ENCODE peak calls at places on chromosomes 6 and 20, in five cellular contexts. I is vagina, N is thyroid gland, F is cardiac muscle cell, P is A549. U is an unnamed sample.

GRCh38 chr6:29926081-29926794 is 16.1 kb upstream of the HLA-A start:
- DNase-seq in P (no peak), N (no peak), I (no peak), F (no peak), U (no peak)

GRCh38 chr6:90184334-90185298 is 112.0 kb downstream of the BACH2 start:
- DNase-seq in N (peak; percentile 50), F (peak; percentile 86), P (no peak), I (no peak), U (no peak)

GRCh38 chr6:37321101-37321500 is 32.7 kb upstream of the RNF8 start:
- DNase-seq in N (no peak), F (peak; percentile 38), P (no peak), I (no peak), U (no peak)

GRCh38 chr20:62129731-62130531 is 7.7 kb downstream of the LSM14B start:
- DNase-seq in N (no peak), I (no peak), P (no peak), F (no peak), U (no peak)

GRCh38 chr20:62524486-62524885 is 48.7 kb upstream of the GATA5 start:
- DNase-seq in N (no peak), P (no peak), F (peak; percentile 31), I (no peak), U (no peak)

GRCh38 chr20:23147964-23148720 is 62.0 kb upstream of the CD93 start:
- DNase-seq in N (no peak), I (no peak), P (peak; percentile 49), F (no peak), U (peak; percentile 54)

GRCh38 chr20:20668639-20669038 is 43.8 kb downstream of the RALGAPA2 start:
- DNase-seq in I (no peak), P (no peak), F (no peak), N (no peak), U (no peak)

GRCh38 chr20:49675368-49676151 is 38.1 kb downstream of the B4GALT5 start:
- DNase-seq in F (no peak), P (peak; percentile 41), N (no peak), I (no peak), U (no peak)

GRCh38 chr20:58433759-58434158 is 44.7 kb downstream of the VAPB start:
- DNase-seq in I (no peak), F (no peak), N (no peak), P (no peak), U (no peak)

GRCh38 chr6:45075246-45075645 is 252.9 kb upstream of the RUNX2 start:
- DNase-seq in I (no peak), N (no peak), P (no peak), F (no peak), U (peak; percentile 93)

GRCh38 chr6:42724825-42725224 is 2.4 kb upstream of the PRPH2 start:
- DNase-seq in N (no peak), F (no peak), I (no peak), P (no peak), U (no peak)

GRCh38 chr6:42726485-42727083 is 4.2 kb upstream of the PRPH2 start:
- DNase-seq in I (no peak), N (peak; percentile 83), P (peak; percentile 72), F (peak; percentile 90), U (peak; percentile 75)

GRCh38 chr6:42727627-42728026 is 5.2 kb upstream of the PRPH2 start:
- DNase-seq in N (no peak), P (no peak), F (no peak), I (no peak), U (no peak)

GRCh38 chr6:42726026-42726425 is 3.6 kb upstream of the PRPH2 start:
- DNase-seq in I (no peak), F (no peak), P (no peak), N (no peak), U (no peak)

DNA sequence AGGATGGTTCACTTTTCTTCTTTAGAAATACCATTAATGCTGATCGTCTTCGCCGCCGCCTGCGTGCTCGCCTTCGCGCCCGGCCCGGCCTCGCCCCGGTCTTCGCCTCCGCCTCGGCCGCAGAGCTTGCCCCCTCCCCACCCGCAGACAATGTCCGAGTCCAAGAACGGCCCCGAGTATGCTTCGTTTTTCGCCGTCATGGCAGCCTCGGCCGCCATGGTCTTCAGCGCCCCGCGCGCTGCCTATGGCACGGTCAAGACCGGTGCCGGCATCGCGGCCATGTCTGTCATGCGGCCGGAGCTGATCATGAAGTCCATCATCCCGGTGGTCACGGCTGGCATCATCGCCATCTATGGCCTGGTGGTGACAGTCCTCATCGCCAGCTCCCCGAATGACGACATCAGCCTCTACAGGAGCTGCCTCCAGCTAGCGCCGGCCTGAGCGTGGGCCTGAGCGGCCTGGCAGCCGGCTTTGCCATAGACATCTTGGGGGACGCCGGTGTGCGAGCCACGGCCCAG is 4.7 kb upstream of the PRPH2 start:
- DNase-seq in N (no peak), P (no peak), I (no peak), F (no peak), U (no peak)
- H3K4me3 ChIP-seq in N (peak overlapping the region; percentile 24), P (no peak overlapping the region), I (peak overlapping the region; percentile 62), F (no peak overlapping the region), U (no peak overlapping the region)

GRCh38 chr20:64254156-64254555 is 1.4 kb upstream of the PCMTD2 start:
- DNase-seq in N (no peak), F (no peak), I (no peak), P (no peak), U (no peak)

GRCh38 chr20:64254571-64255360 is 782 bp upstream of the PCMTD2 start:
- DNase-seq in N (no peak), I (no peak), P (no peak), F (no peak), U (no peak)

GRCh38 chr20:64255361-64256281 is at the start of gene PCMTD2:
- DNase-seq in P (peak; percentile 90), I (peak; percentile 82), N (peak; percentile 81), F (peak; percentile 93), U (no peak)

GRCh38 chr20:64253443-64253842 is 2.1 kb upstream of the PCMTD2 start:
- DNase-seq in N (no peak), I (no peak), F (no peak), P (no peak), U (no peak)

DNA sequence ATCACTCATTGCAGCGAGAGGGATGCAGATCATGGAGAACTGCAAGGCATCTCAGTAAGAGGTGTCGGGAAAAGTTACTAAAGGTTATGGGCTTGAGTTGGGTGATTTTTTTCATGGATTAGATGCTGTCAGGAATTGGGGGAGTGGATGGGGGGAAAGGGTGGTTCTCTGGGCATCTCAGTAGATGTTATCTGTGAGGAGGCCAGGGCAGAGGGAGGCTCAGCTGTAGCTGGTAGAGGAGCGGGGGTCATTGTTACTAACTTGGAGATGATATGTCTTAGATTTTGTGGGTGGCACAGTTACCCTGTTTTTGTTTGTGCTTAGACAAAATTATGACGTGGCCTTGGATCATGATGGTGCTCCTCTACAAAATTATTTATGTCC is 2.6 kb upstream of the PCMTD2 start:
- DNase-seq in P (no peak), I (no peak), F (no peak), N (no peak), U (no peak)
- TF ChIP-seq CTCF in P (no peak), I (no peak), F (no peak), N (no peak), U (no peak)

DNA sequence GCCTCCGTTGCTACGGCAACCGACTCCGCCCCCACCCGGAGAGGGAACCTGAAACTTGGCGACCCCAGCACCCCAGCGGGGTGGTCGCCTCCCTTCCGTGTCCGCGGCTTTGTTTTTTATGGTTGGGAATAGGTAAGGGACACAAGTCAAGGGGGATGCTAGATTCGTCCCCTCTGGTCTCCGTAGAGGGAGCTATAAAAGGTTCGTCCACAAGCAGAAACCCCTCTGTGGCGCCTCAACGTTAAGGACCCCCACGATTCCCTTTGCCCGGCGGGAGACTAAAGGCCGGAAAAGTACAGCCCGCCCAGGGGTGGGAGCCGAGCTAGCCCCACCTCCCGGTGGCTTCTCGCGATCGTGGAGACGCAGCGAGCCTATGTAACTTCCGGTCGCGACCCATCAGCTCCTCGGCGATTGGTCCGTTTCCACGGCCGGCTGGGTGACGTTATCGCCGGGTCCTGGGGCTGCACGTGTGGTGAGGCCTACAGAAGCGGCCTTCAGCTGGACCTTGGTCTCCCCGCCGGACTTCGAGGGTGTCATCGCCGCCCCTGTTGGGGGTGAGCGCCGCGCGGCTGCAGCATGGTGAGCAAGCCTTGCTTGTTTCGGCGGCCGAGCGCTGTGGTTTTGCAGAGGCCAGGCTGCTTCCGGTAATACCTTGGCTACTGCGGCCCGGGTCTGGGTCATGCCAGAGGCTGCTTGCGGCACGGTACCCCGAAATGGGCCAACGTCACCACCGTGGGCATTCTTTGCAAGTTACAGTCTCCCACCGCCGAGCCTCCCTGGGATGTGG is at the start of gene LTV1:
- DNase-seq in P (peak; percentile 91), N (peak; percentile 96), I (peak; percentile 97), F (peak; percentile 98), U (peak; percentile 81)
- H3K4me3 ChIP-seq in P (peak within 1 kb of the TSS; percentile 96), N (peak within 1 kb of the TSS; percentile 86), I (peak within 1 kb of the TSS; percentile 89), F (peak within 1 kb of the TSS; percentile 71), U (peak within 1 kb of the TSS; percentile 85)

GRCh38 chr6:109186012-109186411 is 90.7 kb downstream of the CEP57L1 start:
- DNase-seq in N (no peak), F (no peak), P (no peak), I (no peak), U (no peak)

GRCh38 chr6:109184638-109185037 is 89.3 kb downstream of the CEP57L1 start:
- DNase-seq in I (no peak), P (no peak), N (no peak), F (no peak), U (no peak)

GRCh38 chr6:109182590-109182989 is 87.3 kb downstream of the CEP57L1 start:
- DNase-seq in N (peak; percentile 8), I (no peak), P (no peak), F (no peak), U (no peak)

GRCh38 chr6:109179507-109179906 is 84.2 kb downstream of the CEP57L1 start:
- DNase-seq in F (no peak), N (no peak), I (no peak), P (no peak), U (no peak)

GRCh38 chr6:109183109-109183508 is 87.8 kb downstream of the CEP57L1 start:
- DNase-seq in F (no peak), N (no peak), P (no peak), I (no peak), U (no peak)
- TF ChIP-seq CTCF in F (no peak), N (no peak), P (peak; percentile 10), I (no peak), U (no peak)

DNA sequence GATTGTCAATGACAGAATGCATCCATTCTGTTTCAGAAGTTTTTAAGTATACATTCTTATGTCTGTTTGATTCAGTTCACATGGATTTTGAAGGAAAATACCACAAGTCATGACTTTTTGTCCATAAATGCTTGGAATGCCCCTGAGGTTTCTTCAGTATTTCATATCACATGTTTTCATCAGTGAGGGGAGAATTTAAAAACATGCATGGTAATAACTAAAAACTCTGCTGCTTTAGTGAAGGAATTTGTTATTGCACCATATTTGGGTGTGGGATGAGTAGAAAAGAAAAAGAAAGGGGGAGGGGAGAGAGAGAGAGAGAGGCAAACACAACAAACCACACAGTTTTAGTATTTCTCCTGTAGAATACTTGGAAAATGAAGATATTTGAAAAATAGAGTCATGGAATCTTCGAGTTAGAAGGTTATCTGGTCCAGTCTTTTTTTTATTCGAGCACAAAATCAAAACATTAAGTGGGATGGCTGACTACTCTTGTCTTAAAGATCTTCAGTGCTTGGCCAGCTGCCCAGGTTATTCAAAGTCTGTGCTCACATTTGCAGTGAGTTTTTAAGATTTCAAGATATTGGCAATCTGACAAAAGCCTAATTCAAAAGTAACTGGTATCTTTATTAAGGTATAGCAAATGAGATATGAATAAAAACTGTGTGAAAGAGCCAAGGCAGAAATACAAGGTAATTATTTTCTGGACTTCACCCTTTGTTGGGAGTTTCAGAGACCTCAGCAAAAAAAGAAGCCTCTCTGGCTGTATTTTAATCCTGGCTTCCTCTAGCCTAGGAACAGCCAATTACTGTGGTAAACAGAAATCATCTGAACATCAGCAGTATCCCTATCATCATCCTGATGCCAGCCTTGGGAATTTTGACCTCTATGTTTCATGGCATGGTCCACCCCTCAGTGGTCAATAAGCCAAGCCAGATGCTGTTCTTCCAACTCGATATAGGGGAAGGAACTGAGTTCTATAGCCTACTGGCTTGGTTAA is 687.9 kb upstream of the CITED2 start:
- DNase-seq in I (no peak), P (peak; percentile 1), F (no peak), N (peak; percentile 96), U (peak; percentile 98)
- H3K4me3 ChIP-seq in I (no peak overlapping the region), P (no peak overlapping the region), F (no peak overlapping the region), N (no peak overlapping the region), U (no peak overlapping the region)

GRCh38 chr20:326645-327031 is 1.3 kb downstream of the SOX12 start:
- DNase-seq in F (peak; percentile 67), I (no peak), N (peak; percentile 45), P (peak; percentile 46), U (no peak)
- TF ChIP-seq CTCF in F (no peak), I (no peak), N (no peak), P (no peak), U (no peak)

U was measured in AG09309.